ENCODE peak calls at places on chromosomes 3 and 15, in six cellular contexts. One of them, this sample, is unnamed.

GRCh38 chr3:128584412-128585020 is 66.1 kb downstream of the RPN1 start:
- DNase-seq in stimulated activated CD4-positive, alpha-beta T cell treated with anti-CD3 and anti-CD28 coated beads, Interleukin-1b, Interleukin-23, amount 100 ng/mL, for 1 hour: no peak
- DNase-seq in T47D: peak; percentile 90
- DNase-seq in GM23338: peak; percentile 93
- DNase-seq in fibroblast of lung: peak; percentile 64
- DNase-seq in T follicular helper cell: no peak
- DNase-seq in this sample: peak; percentile 90

GRCh38 chr3:185823280-185824044 is 1.4 kb downstream of the IGF2BP2 start:
- DNase-seq in GM23338: peak; percentile 62
- DNase-seq in stimulated activated CD4-positive, alpha-beta T cell treated with anti-CD3 and anti-CD28 coated beads, Interleukin-1b, Interleukin-23, amount 100 ng/mL, for 1 hour: no peak
- DNase-seq in T follicular helper cell: no peak
- DNase-seq in T47D: peak; percentile 52
- DNase-seq in fibroblast of lung: peak; percentile 40
- DNase-seq in this sample: peak; percentile 73

GRCh38 chr15:89345245-89345644 is 10.6 kb upstream of the POLG start:
- DNase-seq in T47D: no peak
- DNase-seq in T follicular helper cell: no peak
- DNase-seq in GM23338: no peak
- DNase-seq in stimulated activated CD4-positive, alpha-beta T cell treated with anti-CD3 and anti-CD28 coated beads, Interleukin-1b, Interleukin-23, amount 100 ng/mL, for 1 hour: no peak
- DNase-seq in fibroblast of lung: no peak
- DNase-seq in this sample: no peak

GRCh38 chr15:31228980-31229826 is 97.4 kb upstream of the KLF13 start:
- DNase-seq in GM23338: peak; percentile 29
- DNase-seq in fibroblast of lung: no peak
- DNase-seq in stimulated activated CD4-positive, alpha-beta T cell treated with anti-CD3 and anti-CD28 coated beads, Interleukin-1b, Interleukin-23, amount 100 ng/mL, for 1 hour: no peak
- DNase-seq in T47D: peak; percentile 30
- DNase-seq in T follicular helper cell: no peak
- DNase-seq in this sample: peak; percentile 42

GRCh38 chr15:52523192-52523591 is 5.5 kb downstream of the MYO5A start:
- DNase-seq in T follicular helper cell: no peak
- DNase-seq in stimulated activated CD4-positive, alpha-beta T cell treated with anti-CD3 and anti-CD28 coated beads, Interleukin-1b, Interleukin-23, amount 100 ng/mL, for 1 hour: no peak
- DNase-seq in GM23338: no peak
- DNase-seq in T47D: no peak
- DNase-seq in fibroblast of lung: peak; percentile 69
- DNase-seq in this sample: no peak

GRCh38 chr3:13647314-13648059 is 98.6 kb downstream of the FBLN2 start:
- DNase-seq in GM23338: no peak
- DNase-seq in T follicular helper cell: no peak
- DNase-seq in fibroblast of lung: peak; percentile 74
- DNase-seq in T47D: no peak
- DNase-seq in stimulated activated CD4-positive, alpha-beta T cell treated with anti-CD3 and anti-CD28 coated beads, Interleukin-1b, Interleukin-23, amount 100 ng/mL, for 1 hour: no peak
- DNase-seq in this sample: no peak

GRCh38 chr15:57114070-57114469 is 195.6 kb downstream of the TCF12 start:
- DNase-seq in T47D: peak; percentile 10
- DNase-seq in GM23338: no peak
- DNase-seq in stimulated activated CD4-positive, alpha-beta T cell treated with anti-CD3 and anti-CD28 coated beads, Interleukin-1b, Interleukin-23, amount 100 ng/mL, for 1 hour: no peak
- DNase-seq in T follicular helper cell: no peak
- DNase-seq in fibroblast of lung: peak; percentile 57
- DNase-seq in this sample: no peak

GRCh38 chr3:107106316-107106715 is 270.9 kb upstream of the CCDC54 start:
- DNase-seq in GM23338: no peak
- DNase-seq in T47D: no peak
- DNase-seq in T follicular helper cell: no peak
- DNase-seq in fibroblast of lung: peak; percentile 34
- DNase-seq in stimulated activated CD4-positive, alpha-beta T cell treated with anti-CD3 and anti-CD28 coated beads, Interleukin-1b, Interleukin-23, amount 100 ng/mL, for 1 hour: no peak
- DNase-seq in this sample: no peak

GRCh38 chr15:40232625-40233070 is 6.2 kb upstream of the PAK6 start:
- DNase-seq in fibroblast of lung: peak; percentile 25
- DNase-seq in stimulated activated CD4-positive, alpha-beta T cell treated with anti-CD3 and anti-CD28 coated beads, Interleukin-1b, Interleukin-23, amount 100 ng/mL, for 1 hour: no peak
- DNase-seq in T follicular helper cell: no peak
- DNase-seq in GM23338: no peak
- DNase-seq in T47D: no peak
- DNase-seq in this sample: no peak

This sample was measured in neural progenitor cell.